ENCODE peak calls at places on chromosomes 4 and X, in ten cellular contexts. S is lung, T is A673, U is breast epithelium, K is PC-3, Y is fibroblast of lung, F is testis, D is right lobe of liver, N is upper lobe of left lung, V is H1. L is an unnamed sample. For H3K36me3, the result is how much of the 10 kb centered on the place peaks cover.

GRCh38 chr4:183905081-183905592 is at the start of gene STOX2:
- DNase-seq in U (peak), S (peak), V (no peak), N (peak), D (peak), T (peak), K (peak), Y (peak), F (peak), L (peak)

GRCh38 chrX:135489542-135489941 is 30.9 kb upstream of the INTS6L start:
- DNase-seq in N (no peak), U (no peak), Y (no peak), V (no peak), D (no peak), T (no peak), F (no peak), K (no peak), S (no peak), L (no peak)

GRCh38 chr4:54683616-54684346 is 26.0 kb downstream of the KIT start:
- DNase-seq in N (no peak), Y (no peak), D (no peak), U (no peak), K (peak), T (peak), F (no peak), S (no peak), V (no peak), L (peak)

GRCh38 chr4:77310931-77311330 is 153.9 kb downstream of the CCNG2 start:
- DNase-seq in N (no peak), V (no peak), Y (peak), T (no peak), U (no peak), F (no peak), S (no peak), D (no peak), K (no peak), L (peak)

GRCh38 chr4:107131295-107131694 is 95.2 kb upstream of the DKK2 start:
- DNase-seq in F (no peak), S (no peak), K (no peak), V (no peak), U (no peak), Y (peak), D (no peak), T (no peak), N (no peak), L (peak)

GRCh38 chrX:111040377-111041017 is 55.5 kb upstream of the PAK3 start:
- DNase-seq in S (no peak), D (no peak), N (no peak), T (no peak), Y (peak), V (no peak), F (no peak), U (no peak), K (peak), L (peak)

GRCh38 chr4:173666-174314 is 49.5 kb downstream of the ZNF718 start:
- DNase-seq in D (no peak), K (no peak), U (no peak), V (peak), Y (no peak), F (no peak), N (no peak), T (no peak), S (no peak), L (no peak)

GRCh38 chrX:107674480-107675364 is 46.4 kb downstream of the PRPS1 start:
- DNase-seq in Y (peak), T (no peak), F (peak), S (peak), U (peak), K (no peak), V (no peak), D (no peak), N (no peak), L (peak)

GRCh38 chr4:4866833-4867744 is 7.6 kb downstream of the MSX1 start:
- DNase-seq in F (peak), V (no peak), S (no peak), T (no peak), U (no peak), D (no peak), N (peak), Y (no peak), K (no peak), L (no peak)

GRCh38 chrX:21384178-21384577 is 10.0 kb downstream of the CNKSR2 start:
- DNase-seq in F (no peak), K (no peak), Y (no peak), U (no peak), T (no peak), V (no peak), N (no peak), D (no peak), S (no peak), L (no peak)

GRCh38 chr4:39369301-39369700 is 3.1 kb upstream of the RFC1 start:
- DNase-seq in U (no peak), N (no peak), K (no peak), D (no peak), V (no peak), T (no peak), Y (no peak), S (no peak), F (no peak), L (no peak)

GRCh38 chr4:89275587-89275986 is 32.0 kb downstream of the GPRIN3 start:
- DNase-seq in N (no peak), D (no peak), V (no peak), Y (no peak), T (no peak), K (no peak), U (no peak), S (no peak), F (no peak), L (no peak)

GRCh38 chrX:1475881-1476280 is 23.2 kb upstream of the ASMTL start:
- DNase-seq in D (no peak), V (no peak), F (no peak), S (no peak), N (no peak), K (no peak), Y (no peak), T (no peak), U (no peak), L (no peak)

GRCh38 chr4:52997132-52997416 is 135.0 kb downstream of the RASL11B start:
- DNase-seq in K (no peak), S (no peak), Y (peak), F (no peak), D (no peak), T (no peak), V (no peak), N (no peak), U (no peak), L (no peak)

GRCh38 chrX:118116308-118117068 is at the start of gene KLHL13:
- DNase-seq in D (peak), K (peak), T (peak), N (peak), Y (peak), V (no peak), F (peak), S (no peak), U (no peak), L (no peak)

GRCh38 chrX:135531813-135532212 is 11.4 kb downstream of the INTS6L start:
- DNase-seq in D (no peak), V (no peak), Y (no peak), U (no peak), K (peak), S (no peak), N (no peak), T (no peak), F (no peak), L (peak)

GRCh38 chr4:128393111-128393704 is 105.6 kb upstream of the PGRMC2 start:
- DNase-seq in K (no peak), F (no peak), S (no peak), D (no peak), V (no peak), U (no peak), N (no peak), T (peak), Y (peak), L (peak)

GRCh38 chr4:100165809-100166208 is 24.5 kb downstream of the DDIT4L start:
- DNase-seq in K (no peak), S (no peak), U (no peak), N (no peak), V (no peak), F (no peak), Y (peak), T (no peak), D (no peak), L (no peak)

GRCh38 chr4:74805601-74806000 is 11.3 kb upstream of the BTC start:
- DNase-seq in D (no peak), U (no peak), N (no peak), S (no peak), K (peak), F (no peak), T (peak), Y (peak), V (no peak), L (peak)

GRCh38 chr4:145909331-145909730 is 29.3 kb downstream of the ZNF827 start:
- DNase-seq in K (peak), Y (no peak), T (peak), V (peak), U (no peak), F (peak), N (no peak), S (peak), D (no peak), L (peak)

GRCh38 chr4:114109776-114110175 is 130.3 kb upstream of the ARSJ start:
- DNase-seq in Y (no peak), K (no peak), N (no peak), D (no peak), T (no peak), F (no peak), V (no peak), S (no peak), U (no peak), L (peak)

GRCh38 chrX:154431321-154431720 is 2.8 kb downstream of the ATP6AP1 start:
- DNase-seq in D (no peak), S (no peak), V (no peak), U (no peak), N (no peak), K (no peak), Y (no peak), F (no peak), T (no peak), L (no peak)

GRCh38 chr4:8580321-8581093 is at the start of gene GPR78:
- DNase-seq in V (peak), N (peak), S (no peak), Y (peak), U (no peak), T (peak), K (peak), F (peak), D (peak), L (peak)

GRCh38 chr4:59608466-59608865 is 1591.7 kb upstream of the ADGRL3 start:
- DNase-seq in V (no peak), T (no peak), F (no peak), K (peak), N (no peak), Y (peak), S (no peak), U (no peak), D (no peak), L (peak)

GRCh38 chr4:7361256-7361655 is 73.5 kb downstream of the PSAPL1 start:
- DNase-seq in Y (no peak), K (no peak), U (no peak), S (no peak), N (no peak), V (no peak), D (no peak), F (peak), T (no peak), L (no peak)

GRCh38 chr4:124555959-124556358 is 156.6 kb downstream of the ANKRD50 start:
- DNase-seq in K (no peak), F (no peak), Y (no peak), U (no peak), V (no peak), D (no peak), T (no peak), N (no peak), S (no peak), L (no peak)

GRCh38 chr4:14269824-14270223 is 642.3 kb upstream of the BOD1L1 start:
- DNase-seq in D (no peak), U (no peak), F (peak), S (no peak), V (no peak), T (no peak), N (no peak), K (no peak), Y (no peak), L (no peak)

GRCh38 chr4:6893449-6894085 is 16.1 kb upstream of the TBC1D14 start:
- DNase-seq in T (no peak), Y (peak), V (no peak), U (no peak), K (no peak), D (peak), S (no peak), N (no peak), F (no peak), L (no peak)

GRCh38 chr4:9952415-9952950 is 68.8 kb downstream of the SLC2A9 start:
- DNase-seq in D (no peak), S (peak), F (no peak), N (no peak), V (no peak), T (no peak), Y (no peak), U (no peak), K (no peak), L (peak)

GRCh38 chr4:110088670-110089069 is 109.7 kb downstream of the ELOVL6 start:
- DNase-seq in S (no peak), Y (peak), K (peak), F (no peak), V (no peak), U (no peak), D (no peak), T (no peak), N (no peak), L (no peak)

GRCh38 chr4:151653548-151653918 is 107.3 kb downstream of the GATB start:
- DNase-seq in U (no peak), Y (no peak), S (no peak), F (no peak), D (no peak), T (no peak), N (no peak), K (no peak), V (no peak), L (no peak)

GRCh38 chr4:163132469-163133222 is 34.0 kb downstream of the NAF1 start:
- DNase-seq in T (no peak), Y (no peak), S (no peak), D (no peak), V (no peak), K (no peak), U (no peak), F (no peak), N (no peak), L (no peak)

GRCh38 chr4:152534541-152535231 is 1.2 kb downstream of the FBXW7 start:
- DNase-seq in S (peak), F (peak), T (peak), Y (peak), U (no peak), D (peak), V (no peak), K (no peak), N (peak), L (no peak)

GRCh38 chr4:174564529-174564928 is 42.2 kb upstream of the HPGD start:
- DNase-seq in T (no peak), S (no peak), D (no peak), U (no peak), K (no peak), V (no peak), Y (no peak), F (no peak), N (no peak), L (no peak)

GRCh38 chr4:83662204-83662603 is 126.3 kb downstream of the GPAT3 start:
- DNase-seq in K (no peak), U (no peak), T (peak), Y (no peak), S (no peak), N (no peak), D (no peak), V (no peak), F (no peak), L (no peak)

GRCh38 chr4:42642136-42642797 is 14.6 kb downstream of the ATP8A1 start:
- DNase-seq in N (no peak), Y (no peak), T (no peak), V (no peak), U (no peak), S (no peak), K (peak), F (no peak), D (no peak), L (no peak)

GRCh38 chrX:2546496-2546895 is 45.7 kb upstream of the DHRSX start:
- DNase-seq in D (no peak), T (no peak), N (no peak), Y (no peak), U (no peak), V (no peak), K (no peak), S (no peak), F (no peak), L (no peak)

GRCh38 chr4:38189445-38189844 is 229.2 kb downstream of the PTTG2 start:
- DNase-seq in T (no peak), F (no peak), D (no peak), K (peak), N (no peak), Y (peak), S (no peak), V (no peak), U (no peak), L (peak)

GRCh38 chr4:38531126-38531737 is 132.8 kb upstream of the KLF3 start:
- DNase-seq in S (no peak), T (peak), K (no peak), Y (peak), N (no peak), U (no peak), D (no peak), F (no peak), V (no peak), L (no peak)

GRCh38 chr4:94169803-94170372 is 37.8 kb upstream of the SMARCAD1 start:
- DNase-seq in D (no peak), V (no peak), K (no peak), S (no peak), N (peak), U (no peak), T (no peak), Y (no peak), F (no peak), L (no peak)

GRCh38 chr4:94168321-94168720 is 39.3 kb upstream of the SMARCAD1 start:
- DNase-seq in S (no peak), U (no peak), T (no peak), N (no peak), V (no peak), K (no peak), F (no peak), D (no peak), Y (no peak), L (no peak)

GRCh38 chr4:94175553-94176260 is 32.0 kb upstream of the SMARCAD1 start:
- DNase-seq in F (no peak), K (no peak), N (no peak), U (no peak), D (no peak), V (no peak), S (no peak), Y (no peak), T (no peak), L (no peak)

DNA sequence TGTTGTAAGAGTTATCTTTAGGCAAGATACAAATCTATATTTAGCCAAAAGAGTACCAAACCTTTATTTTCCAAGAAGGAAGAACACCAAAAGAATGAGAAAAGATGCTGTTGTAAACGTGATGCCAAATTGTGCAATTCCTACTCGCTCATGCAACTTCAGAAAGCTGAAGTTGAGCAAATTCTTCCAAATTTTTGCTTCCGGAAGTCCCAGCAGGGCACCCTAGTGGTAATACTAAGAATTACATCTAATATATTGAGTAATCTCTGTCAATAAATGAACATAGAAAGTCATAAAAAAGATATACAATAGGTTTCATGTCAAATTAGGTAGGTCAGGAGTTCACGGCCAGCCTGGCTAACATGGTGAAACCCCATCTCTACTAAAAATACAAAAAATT is 36.0 kb upstream of the SMARCAD1 start:
- DNase-seq in Y (no peak), T (no peak), N (no peak), K (peak), F (no peak), S (no peak), U (no peak), V (no peak), D (no peak), L (no peak)
- TF ChIP-seq CTCF in Y (peak), T (peak), N (no peak), K (peak), F (no peak), S (no peak), U (no peak), V (no peak), D (no peak), L (peak)

DNA sequence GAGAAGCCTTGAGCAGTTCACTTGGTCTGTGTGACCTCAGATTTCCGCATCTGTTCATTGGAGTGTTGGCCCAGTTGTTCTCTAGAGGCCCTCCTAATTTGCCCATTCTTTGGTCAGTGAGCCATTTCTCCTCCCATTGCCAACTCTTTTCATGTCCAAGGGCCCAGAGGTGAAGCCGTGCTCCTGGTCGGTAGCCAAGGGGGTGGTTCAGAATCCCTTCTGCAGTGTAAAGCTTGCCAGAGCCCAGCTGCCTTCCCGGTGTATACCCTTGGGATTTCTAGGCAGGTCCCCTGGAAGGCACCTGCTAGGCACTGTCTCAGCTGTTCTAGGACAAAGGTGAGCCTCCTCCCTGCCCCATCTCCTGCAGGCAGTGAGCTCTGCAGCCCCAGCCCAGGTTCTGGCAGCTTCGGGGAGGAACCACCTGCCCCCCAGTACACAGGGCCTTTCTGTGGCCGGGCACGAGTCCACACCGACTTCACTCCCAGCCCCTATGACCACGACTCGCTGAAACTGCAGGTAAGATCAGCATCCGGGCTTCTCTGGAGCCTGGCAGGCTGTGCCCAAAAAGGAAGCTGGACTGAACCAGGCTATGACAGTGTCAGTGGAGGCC is 12.3 kb downstream of the SASH3 start:
- DNase-seq in N (no peak), V (no peak), U (no peak), D (no peak), K (no peak), F (no peak), T (no peak), Y (no peak), S (no peak), L (no peak)
- H3K36me3 ChIP-seq in N (under half), V (under half), U (under half), D (under half), K (under half), F (under half), T (under half), Y (under half), S (under half), L (under half)

GRCh38 chr4:180962268-180962667 is 1280.9 kb upstream of the TENM3 start:
- DNase-seq in T (no peak), Y (no peak), K (no peak), U (no peak), N (no peak), S (no peak), D (no peak), F (no peak), V (no peak), L (no peak)
- H3K4me3 ChIP-seq in T (no peak), Y (no peak), K (no peak), U (no peak), N (no peak), S (no peak), D (no peak), F (no peak), V (no peak), L (no peak)

DNA sequence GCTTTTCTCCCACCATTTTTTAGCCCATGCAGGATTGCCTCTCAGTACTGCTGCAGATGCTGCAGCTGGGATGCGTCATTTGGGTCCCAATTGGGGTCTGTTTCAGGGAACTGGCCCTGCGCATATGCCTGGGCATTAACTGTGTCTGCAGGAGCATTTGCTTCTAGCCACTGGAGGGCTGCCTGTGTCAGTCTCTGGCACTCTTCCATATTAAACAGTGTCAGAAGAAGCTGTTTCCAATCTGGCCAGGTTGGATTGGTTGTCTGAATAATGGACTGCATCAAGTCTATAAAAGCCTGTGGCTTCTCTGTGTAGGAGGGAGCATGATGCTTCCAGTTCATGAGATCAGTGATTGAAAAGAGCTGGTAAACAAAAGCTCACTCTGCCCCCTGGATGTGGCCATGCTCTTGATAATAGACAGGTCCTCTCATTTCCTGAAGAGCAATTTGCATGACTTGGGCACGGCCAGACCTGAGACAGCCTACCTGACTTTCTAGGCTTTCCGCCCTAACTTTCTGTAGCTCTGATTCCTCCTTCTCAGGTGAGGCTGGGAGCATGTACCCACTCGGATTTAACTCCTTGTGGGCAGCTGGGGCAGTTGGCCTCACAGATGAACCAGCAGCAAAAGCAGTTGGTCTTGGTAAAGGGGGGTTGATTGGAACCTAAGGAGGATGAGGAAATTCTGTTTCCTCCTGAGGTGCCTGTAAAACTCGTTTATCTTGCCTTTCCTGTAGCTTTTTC is 29.2 kb downstream of the SULT1E1 start:
- DNase-seq in D (peak), F (no peak), U (no peak), S (no peak), V (no peak), K (peak), N (no peak), T (peak), Y (peak), L (peak)
- TF ChIP-seq CTCF in D (peak), F (no peak), U (no peak), S (no peak), V (no peak), K (no peak), N (no peak), T (no peak), Y (no peak), L (peak)